ENCODE peak calls at places on chromosomes 11 and 22, in seven cellular contexts. One of them, this sample, is unnamed.

GRCh38 chr11:30479899-30480298 is 106.3 kb downstream of the MPPED2 start:
- DNase-seq in neural crest cell: no peak
- DNase-seq in bronchial epithelial cell: no peak
- DNase-seq in stimulated activated CD8-positive, alpha-beta memory T cell treated with anti-CD3 and anti-CD28 coated beads, Interleukin-7, amount 100 ng/mL, for 24 hours: no peak
- DNase-seq in GM13977: no peak
- DNase-seq in activated CD4-positive, alpha-beta T cell treated with anti-CD3 and anti-CD28 coated beads, Interleukin-2, amount 50 U/mL, for 4 hours: no peak
- DNase-seq in breast epithelium: no peak
- DNase-seq in this sample: no peak

GRCh38 chr22:49295851-49296560 is 531.7 kb downstream of the BRD1 start:
- DNase-seq in neural crest cell: no peak
- DNase-seq in bronchial epithelial cell: no peak
- DNase-seq in stimulated activated CD8-positive, alpha-beta memory T cell treated with anti-CD3 and anti-CD28 coated beads, Interleukin-7, amount 100 ng/mL, for 24 hours: no peak
- DNase-seq in GM13977: no peak
- DNase-seq in activated CD4-positive, alpha-beta T cell treated with anti-CD3 and anti-CD28 coated beads, Interleukin-2, amount 50 U/mL, for 4 hours: no peak
- DNase-seq in breast epithelium: peak; percentile 33
- DNase-seq in this sample: no peak

GRCh38 chr11:125431009-125431408 is 65.1 kb downstream of the FEZ1 start:
- DNase-seq in neural crest cell: no peak
- DNase-seq in bronchial epithelial cell: no peak
- DNase-seq in stimulated activated CD8-positive, alpha-beta memory T cell treated with anti-CD3 and anti-CD28 coated beads, Interleukin-7, amount 100 ng/mL, for 24 hours: no peak
- DNase-seq in GM13977: no peak
- DNase-seq in activated CD4-positive, alpha-beta T cell treated with anti-CD3 and anti-CD28 coated beads, Interleukin-2, amount 50 U/mL, for 4 hours: no peak
- DNase-seq in breast epithelium: no peak
- DNase-seq in this sample: no peak

GRCh38 chr11:12066799-12067508 is 43.4 kb upstream of the MICAL2 start:
- DNase-seq in neural crest cell: no peak
- DNase-seq in bronchial epithelial cell: peak; percentile 69
- DNase-seq in stimulated activated CD8-positive, alpha-beta memory T cell treated with anti-CD3 and anti-CD28 coated beads, Interleukin-7, amount 100 ng/mL, for 24 hours: no peak
- DNase-seq in GM13977: no peak
- DNase-seq in activated CD4-positive, alpha-beta T cell treated with anti-CD3 and anti-CD28 coated beads, Interleukin-2, amount 50 U/mL, for 4 hours: no peak
- DNase-seq in breast epithelium: no peak
- DNase-seq in this sample: no peak

GRCh38 chr11:61392991-61393595 is 706 bp downstream of the TMEM216 start:
- DNase-seq in neural crest cell: no peak
- DNase-seq in bronchial epithelial cell: peak; percentile 31
- DNase-seq in stimulated activated CD8-positive, alpha-beta memory T cell treated with anti-CD3 and anti-CD28 coated beads, Interleukin-7, amount 100 ng/mL, for 24 hours: no peak
- DNase-seq in GM13977: peak; percentile 56
- DNase-seq in activated CD4-positive, alpha-beta T cell treated with anti-CD3 and anti-CD28 coated beads, Interleukin-2, amount 50 U/mL, for 4 hours: no peak
- DNase-seq in breast epithelium: no peak
- DNase-seq in this sample: no peak

GRCh38 chr11:34327804-34328631 is 29.8 kb downstream of the ABTB2 start:
- DNase-seq in neural crest cell: no peak
- DNase-seq in bronchial epithelial cell: no peak
- DNase-seq in stimulated activated CD8-positive, alpha-beta memory T cell treated with anti-CD3 and anti-CD28 coated beads, Interleukin-7, amount 100 ng/mL, for 24 hours: no peak
- DNase-seq in GM13977: no peak
- DNase-seq in activated CD4-positive, alpha-beta T cell treated with anti-CD3 and anti-CD28 coated beads, Interleukin-2, amount 50 U/mL, for 4 hours: no peak
- DNase-seq in breast epithelium: no peak
- DNase-seq in this sample: no peak

GRCh38 chr22:48407256-48407955 is 1420.3 kb downstream of the BRD1 start:
- DNase-seq in neural crest cell: no peak
- DNase-seq in bronchial epithelial cell: no peak
- DNase-seq in stimulated activated CD8-positive, alpha-beta memory T cell treated with anti-CD3 and anti-CD28 coated beads, Interleukin-7, amount 100 ng/mL, for 24 hours: no peak
- DNase-seq in GM13977: no peak
- DNase-seq in activated CD4-positive, alpha-beta T cell treated with anti-CD3 and anti-CD28 coated beads, Interleukin-2, amount 50 U/mL, for 4 hours: no peak
- DNase-seq in breast epithelium: no peak
- DNase-seq in this sample: no peak

GRCh38 chr11:38824573-38824972 is 2226.5 kb upstream of the RAG2 start:
- DNase-seq in neural crest cell: no peak
- DNase-seq in bronchial epithelial cell: peak; percentile 32
- DNase-seq in stimulated activated CD8-positive, alpha-beta memory T cell treated with anti-CD3 and anti-CD28 coated beads, Interleukin-7, amount 100 ng/mL, for 24 hours: no peak
- DNase-seq in GM13977: no peak
- DNase-seq in activated CD4-positive, alpha-beta T cell treated with anti-CD3 and anti-CD28 coated beads, Interleukin-2, amount 50 U/mL, for 4 hours: no peak
- DNase-seq in breast epithelium: no peak
- DNase-seq in this sample: peak; percentile 17

GRCh38 chr11:16225623-16226022 is 130.7 kb downstream of the SOX6 start:
- DNase-seq in neural crest cell: no peak
- DNase-seq in bronchial epithelial cell: no peak
- DNase-seq in stimulated activated CD8-positive, alpha-beta memory T cell treated with anti-CD3 and anti-CD28 coated beads, Interleukin-7, amount 100 ng/mL, for 24 hours: no peak
- DNase-seq in GM13977: no peak
- DNase-seq in activated CD4-positive, alpha-beta T cell treated with anti-CD3 and anti-CD28 coated beads, Interleukin-2, amount 50 U/mL, for 4 hours: no peak
- DNase-seq in breast epithelium: no peak
- DNase-seq in this sample: no peak

GRCh38 chr11:8038393-8038792 is 42.6 kb upstream of the TUB start:
- DNase-seq in neural crest cell: peak; percentile 49
- DNase-seq in bronchial epithelial cell: no peak
- DNase-seq in stimulated activated CD8-positive, alpha-beta memory T cell treated with anti-CD3 and anti-CD28 coated beads, Interleukin-7, amount 100 ng/mL, for 24 hours: no peak
- DNase-seq in GM13977: no peak
- DNase-seq in activated CD4-positive, alpha-beta T cell treated with anti-CD3 and anti-CD28 coated beads, Interleukin-2, amount 50 U/mL, for 4 hours: no peak
- DNase-seq in breast epithelium: no peak
- DNase-seq in this sample: no peak

GRCh38 chr22:33014621-33015020 is 43.6 kb downstream of the SYN3 start:
- DNase-seq in neural crest cell: no peak
- DNase-seq in bronchial epithelial cell: no peak
- DNase-seq in stimulated activated CD8-positive, alpha-beta memory T cell treated with anti-CD3 and anti-CD28 coated beads, Interleukin-7, amount 100 ng/mL, for 24 hours: no peak
- DNase-seq in GM13977: no peak
- DNase-seq in activated CD4-positive, alpha-beta T cell treated with anti-CD3 and anti-CD28 coated beads, Interleukin-2, amount 50 U/mL, for 4 hours: no peak
- DNase-seq in breast epithelium: no peak
- DNase-seq in this sample: no peak

GRCh38 chr11:64055077-64055476 is 19.3 kb downstream of the FLRT1 start:
- DNase-seq in neural crest cell: no peak
- DNase-seq in bronchial epithelial cell: no peak
- DNase-seq in stimulated activated CD8-positive, alpha-beta memory T cell treated with anti-CD3 and anti-CD28 coated beads, Interleukin-7, amount 100 ng/mL, for 24 hours: no peak
- DNase-seq in GM13977: no peak
- DNase-seq in activated CD4-positive, alpha-beta T cell treated with anti-CD3 and anti-CD28 coated beads, Interleukin-2, amount 50 U/mL, for 4 hours: no peak
- DNase-seq in breast epithelium: no peak
- DNase-seq in this sample: no peak

GRCh38 chr11:110349109-110349996 is 52.9 kb upstream of the RDX start:
- DNase-seq in neural crest cell: no peak
- DNase-seq in bronchial epithelial cell: no peak
- DNase-seq in stimulated activated CD8-positive, alpha-beta memory T cell treated with anti-CD3 and anti-CD28 coated beads, Interleukin-7, amount 100 ng/mL, for 24 hours: no peak
- DNase-seq in GM13977: peak; percentile 49
- DNase-seq in activated CD4-positive, alpha-beta T cell treated with anti-CD3 and anti-CD28 coated beads, Interleukin-2, amount 50 U/mL, for 4 hours: peak; percentile 25
- DNase-seq in breast epithelium: no peak
- DNase-seq in this sample: no peak

GRCh38 chr22:37259540-37260029 is 15.5 kb upstream of the RAC2 start:
- DNase-seq in neural crest cell: peak; percentile 35
- DNase-seq in bronchial epithelial cell: peak; percentile 40
- DNase-seq in stimulated activated CD8-positive, alpha-beta memory T cell treated with anti-CD3 and anti-CD28 coated beads, Interleukin-7, amount 100 ng/mL, for 24 hours: no peak
- DNase-seq in GM13977: no peak
- DNase-seq in activated CD4-positive, alpha-beta T cell treated with anti-CD3 and anti-CD28 coated beads, Interleukin-2, amount 50 U/mL, for 4 hours: no peak
- DNase-seq in breast epithelium: no peak
- DNase-seq in this sample: peak; percentile 56

GRCh38 chr22:24146791-24147353 is 34.4 kb upstream of the SUSD2 start:
- DNase-seq in neural crest cell: no peak
- DNase-seq in bronchial epithelial cell: no peak
- DNase-seq in stimulated activated CD8-positive, alpha-beta memory T cell treated with anti-CD3 and anti-CD28 coated beads, Interleukin-7, amount 100 ng/mL, for 24 hours: no peak
- DNase-seq in GM13977: no peak
- DNase-seq in activated CD4-positive, alpha-beta T cell treated with anti-CD3 and anti-CD28 coated beads, Interleukin-2, amount 50 U/mL, for 4 hours: no peak
- DNase-seq in breast epithelium: no peak
- DNase-seq in this sample: no peak

GRCh38 chr11:116731097-116731761 is 41.6 kb downstream of the BUD13 start:
- DNase-seq in neural crest cell: peak; percentile 48
- DNase-seq in bronchial epithelial cell: no peak
- DNase-seq in stimulated activated CD8-positive, alpha-beta memory T cell treated with anti-CD3 and anti-CD28 coated beads, Interleukin-7, amount 100 ng/mL, for 24 hours: no peak
- DNase-seq in GM13977: no peak
- DNase-seq in activated CD4-positive, alpha-beta T cell treated with anti-CD3 and anti-CD28 coated beads, Interleukin-2, amount 50 U/mL, for 4 hours: no peak
- DNase-seq in breast epithelium: peak; percentile 40
- DNase-seq in this sample: no peak

GRCh38 chr22:21754523-21755128 is 19.0 kb upstream of the YPEL1 start:
- DNase-seq in neural crest cell: no peak
- DNase-seq in bronchial epithelial cell: no peak
- DNase-seq in stimulated activated CD8-positive, alpha-beta memory T cell treated with anti-CD3 and anti-CD28 coated beads, Interleukin-7, amount 100 ng/mL, for 24 hours: no peak
- DNase-seq in GM13977: no peak
- DNase-seq in activated CD4-positive, alpha-beta T cell treated with anti-CD3 and anti-CD28 coated beads, Interleukin-2, amount 50 U/mL, for 4 hours: no peak
- DNase-seq in breast epithelium: no peak
- DNase-seq in this sample: no peak

GRCh38 chr11:47538741-47539575 is 14.0 kb downstream of the CELF1 start:
- DNase-seq in neural crest cell: no peak
- DNase-seq in bronchial epithelial cell: no peak
- DNase-seq in stimulated activated CD8-positive, alpha-beta memory T cell treated with anti-CD3 and anti-CD28 coated beads, Interleukin-7, amount 100 ng/mL, for 24 hours: no peak
- DNase-seq in GM13977: no peak
- DNase-seq in activated CD4-positive, alpha-beta T cell treated with anti-CD3 and anti-CD28 coated beads, Interleukin-2, amount 50 U/mL, for 4 hours: no peak
- DNase-seq in breast epithelium: no peak
- DNase-seq in this sample: no peak

GRCh38 chr11:10659339-10660216 is 34.0 kb downstream of the IRAG1 start:
- DNase-seq in neural crest cell: no peak
- DNase-seq in bronchial epithelial cell: peak; percentile 72
- DNase-seq in stimulated activated CD8-positive, alpha-beta memory T cell treated with anti-CD3 and anti-CD28 coated beads, Interleukin-7, amount 100 ng/mL, for 24 hours: no peak
- DNase-seq in GM13977: no peak
- DNase-seq in activated CD4-positive, alpha-beta T cell treated with anti-CD3 and anti-CD28 coated beads, Interleukin-2, amount 50 U/mL, for 4 hours: no peak
- DNase-seq in breast epithelium: no peak
- DNase-seq in this sample: no peak

GRCh38 chr22:38124236-38124974 is 13.9 kb upstream of the BAIAP2L2 start:
- DNase-seq in neural crest cell: no peak
- DNase-seq in bronchial epithelial cell: peak; percentile 90
- DNase-seq in stimulated activated CD8-positive, alpha-beta memory T cell treated with anti-CD3 and anti-CD28 coated beads, Interleukin-7, amount 100 ng/mL, for 24 hours: no peak
- DNase-seq in GM13977: no peak
- DNase-seq in activated CD4-positive, alpha-beta T cell treated with anti-CD3 and anti-CD28 coated beads, Interleukin-2, amount 50 U/mL, for 4 hours: no peak
- DNase-seq in breast epithelium: no peak
- DNase-seq in this sample: peak; percentile 9

GRCh38 chr22:29814003-29814402 is 24.1 kb downstream of the ASCC2 start:
- DNase-seq in neural crest cell: no peak
- DNase-seq in bronchial epithelial cell: peak; percentile 44
- DNase-seq in stimulated activated CD8-positive, alpha-beta memory T cell treated with anti-CD3 and anti-CD28 coated beads, Interleukin-7, amount 100 ng/mL, for 24 hours: no peak
- DNase-seq in GM13977: no peak
- DNase-seq in activated CD4-positive, alpha-beta T cell treated with anti-CD3 and anti-CD28 coated beads, Interleukin-2, amount 50 U/mL, for 4 hours: no peak
- DNase-seq in breast epithelium: no peak
- DNase-seq in this sample: no peak

GRCh38 chr11:45876401-45876800 is 9.1 kb upstream of the MAPK8IP1 start:
- DNase-seq in neural crest cell: no peak
- DNase-seq in bronchial epithelial cell: no peak
- DNase-seq in stimulated activated CD8-positive, alpha-beta memory T cell treated with anti-CD3 and anti-CD28 coated beads, Interleukin-7, amount 100 ng/mL, for 24 hours: no peak
- DNase-seq in GM13977: no peak
- DNase-seq in activated CD4-positive, alpha-beta T cell treated with anti-CD3 and anti-CD28 coated beads, Interleukin-2, amount 50 U/mL, for 4 hours: no peak
- DNase-seq in breast epithelium: no peak
- DNase-seq in this sample: no peak

GRCh38 chr11:32960553-32961164 is 55.0 kb upstream of the DEPDC7 start:
- DNase-seq in neural crest cell: no peak
- DNase-seq in bronchial epithelial cell: peak; percentile 61
- DNase-seq in stimulated activated CD8-positive, alpha-beta memory T cell treated with anti-CD3 and anti-CD28 coated beads, Interleukin-7, amount 100 ng/mL, for 24 hours: no peak
- DNase-seq in GM13977: peak; percentile 24
- DNase-seq in activated CD4-positive, alpha-beta T cell treated with anti-CD3 and anti-CD28 coated beads, Interleukin-2, amount 50 U/mL, for 4 hours: no peak
- DNase-seq in breast epithelium: no peak
- DNase-seq in this sample: peak; percentile 54

GRCh38 chr22:20117656-20118571 is 888 bp upstream of the TRMT2A start:
- DNase-seq in neural crest cell: no peak
- DNase-seq in bronchial epithelial cell: peak; percentile 11
- DNase-seq in stimulated activated CD8-positive, alpha-beta memory T cell treated with anti-CD3 and anti-CD28 coated beads, Interleukin-7, amount 100 ng/mL, for 24 hours: peak; percentile 59
- DNase-seq in GM13977: peak; percentile 79
- DNase-seq in activated CD4-positive, alpha-beta T cell treated with anti-CD3 and anti-CD28 coated beads, Interleukin-2, amount 50 U/mL, for 4 hours: peak; percentile 71
- DNase-seq in breast epithelium: no peak
- DNase-seq in this sample: no peak

GRCh38 chr11:131486937-131487336 is 116.5 kb downstream of the NTM start:
- DNase-seq in neural crest cell: no peak
- DNase-seq in bronchial epithelial cell: no peak
- DNase-seq in stimulated activated CD8-positive, alpha-beta memory T cell treated with anti-CD3 and anti-CD28 coated beads, Interleukin-7, amount 100 ng/mL, for 24 hours: no peak
- DNase-seq in GM13977: no peak
- DNase-seq in activated CD4-positive, alpha-beta T cell treated with anti-CD3 and anti-CD28 coated beads, Interleukin-2, amount 50 U/mL, for 4 hours: no peak
- DNase-seq in breast epithelium: no peak
- DNase-seq in this sample: no peak

GRCh38 chr22:32522237-32522636 is 47.6 kb downstream of the FBXO7 start:
- DNase-seq in neural crest cell: no peak
- DNase-seq in bronchial epithelial cell: no peak
- DNase-seq in stimulated activated CD8-positive, alpha-beta memory T cell treated with anti-CD3 and anti-CD28 coated beads, Interleukin-7, amount 100 ng/mL, for 24 hours: no peak
- DNase-seq in GM13977: no peak
- DNase-seq in activated CD4-positive, alpha-beta T cell treated with anti-CD3 and anti-CD28 coated beads, Interleukin-2, amount 50 U/mL, for 4 hours: no peak
- DNase-seq in breast epithelium: no peak
- DNase-seq in this sample: no peak

GRCh38 chr11:64659417-64660144 is 63.4 kb downstream of the NRXN2 start:
- DNase-seq in neural crest cell: no peak
- DNase-seq in bronchial epithelial cell: peak; percentile 93
- DNase-seq in stimulated activated CD8-positive, alpha-beta memory T cell treated with anti-CD3 and anti-CD28 coated beads, Interleukin-7, amount 100 ng/mL, for 24 hours: no peak
- DNase-seq in GM13977: no peak
- DNase-seq in activated CD4-positive, alpha-beta T cell treated with anti-CD3 and anti-CD28 coated beads, Interleukin-2, amount 50 U/mL, for 4 hours: no peak
- DNase-seq in breast epithelium: no peak
- DNase-seq in this sample: no peak

GRCh38 chr11:76838422-76839068 is 22.2 kb upstream of the ACER3 start:
- DNase-seq in neural crest cell: no peak
- DNase-seq in bronchial epithelial cell: no peak
- DNase-seq in stimulated activated CD8-positive, alpha-beta memory T cell treated with anti-CD3 and anti-CD28 coated beads, Interleukin-7, amount 100 ng/mL, for 24 hours: no peak
- DNase-seq in GM13977: no peak
- DNase-seq in activated CD4-positive, alpha-beta T cell treated with anti-CD3 and anti-CD28 coated beads, Interleukin-2, amount 50 U/mL, for 4 hours: no peak
- DNase-seq in breast epithelium: no peak
- DNase-seq in this sample: no peak

GRCh38 chr22:29947410-29948387 is 64.7 kb downstream of the MTMR3 start:
- DNase-seq in neural crest cell: no peak
- DNase-seq in bronchial epithelial cell: peak; percentile 11
- DNase-seq in stimulated activated CD8-positive, alpha-beta memory T cell treated with anti-CD3 and anti-CD28 coated beads, Interleukin-7, amount 100 ng/mL, for 24 hours: no peak
- DNase-seq in GM13977: no peak
- DNase-seq in activated CD4-positive, alpha-beta T cell treated with anti-CD3 and anti-CD28 coated beads, Interleukin-2, amount 50 U/mL, for 4 hours: no peak
- DNase-seq in breast epithelium: no peak
- DNase-seq in this sample: no peak

GRCh38 chr11:35464308-35464707 is 45.0 kb upstream of the SLC1A2 start:
- DNase-seq in neural crest cell: no peak
- DNase-seq in bronchial epithelial cell: peak; percentile 7
- DNase-seq in stimulated activated CD8-positive, alpha-beta memory T cell treated with anti-CD3 and anti-CD28 coated beads, Interleukin-7, amount 100 ng/mL, for 24 hours: no peak
- DNase-seq in GM13977: no peak
- DNase-seq in activated CD4-positive, alpha-beta T cell treated with anti-CD3 and anti-CD28 coated beads, Interleukin-2, amount 50 U/mL, for 4 hours: no peak
- DNase-seq in breast epithelium: no peak
- DNase-seq in this sample: no peak

GRCh38 chr11:69298778-69299461 is 5.0 kb downstream of the MYEOV start:
- DNase-seq in neural crest cell: no peak
- DNase-seq in bronchial epithelial cell: no peak
- DNase-seq in stimulated activated CD8-positive, alpha-beta memory T cell treated with anti-CD3 and anti-CD28 coated beads, Interleukin-7, amount 100 ng/mL, for 24 hours: no peak
- DNase-seq in GM13977: no peak
- DNase-seq in activated CD4-positive, alpha-beta T cell treated with anti-CD3 and anti-CD28 coated beads, Interleukin-2, amount 50 U/mL, for 4 hours: no peak
- DNase-seq in breast epithelium: no peak
- DNase-seq in this sample: no peak

GRCh38 chr11:13260196-13260962 is 17.2 kb upstream of the BMAL1 start:
- DNase-seq in neural crest cell: no peak
- DNase-seq in bronchial epithelial cell: peak; percentile 97
- DNase-seq in stimulated activated CD8-positive, alpha-beta memory T cell treated with anti-CD3 and anti-CD28 coated beads, Interleukin-7, amount 100 ng/mL, for 24 hours: no peak
- DNase-seq in GM13977: no peak
- DNase-seq in activated CD4-positive, alpha-beta T cell treated with anti-CD3 and anti-CD28 coated beads, Interleukin-2, amount 50 U/mL, for 4 hours: no peak
- DNase-seq in breast epithelium: no peak
- DNase-seq in this sample: no peak

This sample was measured in Jurkat, Clone E6-1.